ENCODE peak calls at places on chromosomes 16 and 17, in six cellular contexts. One of them, this sample, is unnamed.

GRCh38 chr17:49022391-49022941 is 25.3 kb downstream of the IGF2BP1 start:
- DNase-seq in sigmoid colon: no peak
- DNase-seq in pancreas: no peak
- DNase-seq in uterus: no peak
- DNase-seq in brain microvascular endothelial cell: peak
- DNase-seq in Peyer's patch: no peak
- DNase-seq in this sample: no peak

GRCh38 chr17:2214887-2215615 is 88.5 kb downstream of the SMG6 start:
- DNase-seq in sigmoid colon: peak
- DNase-seq in pancreas: no peak
- DNase-seq in uterus: no peak
- DNase-seq in brain microvascular endothelial cell: peak
- DNase-seq in Peyer's patch: peak
- DNase-seq in this sample: no peak

GRCh38 chr16:84411768-84412167 is 43.4 kb downstream of the ATP2C2 start:
- DNase-seq in sigmoid colon: no peak
- DNase-seq in pancreas: no peak
- DNase-seq in uterus: no peak
- DNase-seq in brain microvascular endothelial cell: no peak
- DNase-seq in Peyer's patch: no peak
- DNase-seq in this sample: no peak

GRCh38 chr17:8985054-8985701 is 19.7 kb upstream of the PIK3R5 start:
- DNase-seq in sigmoid colon: no peak
- DNase-seq in pancreas: no peak
- DNase-seq in uterus: no peak
- DNase-seq in brain microvascular endothelial cell: no peak
- DNase-seq in Peyer's patch: no peak
- DNase-seq in this sample: no peak

GRCh38 chr16:30416047-30416603 is 8.7 kb downstream of the ZNF771 start:
- DNase-seq in sigmoid colon: no peak
- DNase-seq in pancreas: no peak
- DNase-seq in uterus: no peak
- DNase-seq in brain microvascular endothelial cell: no peak
- DNase-seq in Peyer's patch: no peak
- DNase-seq in this sample: no peak

GRCh38 chr17:77834170-77835115 is 124.1 kb upstream of the TNRC6C start:
- DNase-seq in sigmoid colon: peak
- DNase-seq in pancreas: peak
- DNase-seq in uterus: peak
- DNase-seq in brain microvascular endothelial cell: peak
- DNase-seq in Peyer's patch: peak
- DNase-seq in this sample: peak

GRCh38 chr16:27529962-27530361 is 19.8 kb downstream of the GTF3C1 start:
- DNase-seq in sigmoid colon: no peak
- DNase-seq in pancreas: no peak
- DNase-seq in uterus: no peak
- DNase-seq in brain microvascular endothelial cell: peak
- DNase-seq in Peyer's patch: no peak
- DNase-seq in this sample: no peak

GRCh38 chr17:17569691-17570090 is 21.8 kb downstream of the PEMT start:
- DNase-seq in sigmoid colon: no peak
- DNase-seq in pancreas: no peak
- DNase-seq in uterus: no peak
- DNase-seq in brain microvascular endothelial cell: no peak
- DNase-seq in Peyer's patch: no peak
- DNase-seq in this sample: no peak

GRCh38 chr16:4179020-4179419 is 62.8 kb upstream of the ADCY9 start:
- DNase-seq in sigmoid colon: no peak
- DNase-seq in pancreas: no peak
- DNase-seq in uterus: peak
- DNase-seq in brain microvascular endothelial cell: no peak
- DNase-seq in Peyer's patch: no peak
- DNase-seq in this sample: no peak

GRCh38 chr17:5786510-5786875 is 202.2 kb upstream of the NLRP1 start:
- DNase-seq in sigmoid colon: no peak
- DNase-seq in pancreas: no peak
- DNase-seq in uterus: no peak
- DNase-seq in brain microvascular endothelial cell: no peak
- DNase-seq in Peyer's patch: no peak
- DNase-seq in this sample: no peak

GRCh38 chr17:61412860-61413653 is 13.4 kb downstream of the TBX2 start:
- DNase-seq in sigmoid colon: peak
- DNase-seq in pancreas: no peak
- DNase-seq in uterus: no peak
- DNase-seq in brain microvascular endothelial cell: no peak
- DNase-seq in Peyer's patch: peak
- DNase-seq in this sample: peak
- H3K4me3 ChIP-seq in sigmoid colon: peak
- H3K4me3 ChIP-seq in pancreas: peak
- H3K4me3 ChIP-seq in uterus: peak
- H3K4me3 ChIP-seq in brain microvascular endothelial cell: peak
- H3K4me3 ChIP-seq in Peyer's patch: peak
- H3K4me3 ChIP-seq in this sample: peak

GRCh38 chr17:59470624-59471297 is 94.6 kb upstream of the DHX40 start:
- DNase-seq in sigmoid colon: no peak
- DNase-seq in pancreas: no peak
- DNase-seq in uterus: no peak
- DNase-seq in brain microvascular endothelial cell: no peak
- DNase-seq in Peyer's patch: no peak
- DNase-seq in this sample: no peak
- TF ChIP-seq CTCF in sigmoid colon: no peak
- TF ChIP-seq CTCF in pancreas: no peak
- TF ChIP-seq CTCF in uterus: no peak
- TF ChIP-seq CTCF in brain microvascular endothelial cell: no peak
- TF ChIP-seq CTCF in Peyer's patch: no peak
- TF ChIP-seq CTCF in this sample: no peak

DNA sequence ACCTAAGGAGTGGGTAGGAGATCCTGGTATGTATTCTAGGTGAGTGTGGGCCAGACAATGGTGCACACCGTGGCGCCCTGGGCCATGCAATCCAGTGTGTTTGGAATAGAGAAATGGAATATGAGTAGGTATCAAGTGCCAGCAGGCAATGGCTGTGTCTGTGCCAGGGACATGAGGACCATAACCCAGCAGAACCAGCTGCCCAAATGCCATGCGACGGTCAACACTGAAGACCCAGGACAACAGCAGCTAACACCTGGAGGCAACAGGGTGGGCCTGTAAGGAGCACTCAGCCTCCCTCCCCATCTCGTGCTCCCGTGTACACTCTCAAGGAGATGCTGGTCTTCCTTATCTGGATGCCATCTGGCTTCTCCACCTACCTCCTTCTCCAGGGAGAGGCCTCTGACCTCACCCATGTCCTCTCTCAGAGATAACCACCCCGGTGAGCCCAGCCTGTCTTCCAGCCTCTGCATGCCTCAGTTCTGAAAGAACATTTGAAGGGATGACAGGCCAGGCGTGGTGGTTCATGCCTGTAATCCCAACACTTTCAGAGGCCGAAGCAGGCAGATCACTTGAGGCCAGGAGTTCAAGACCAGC is 750 bp upstream of the GSDMB start:
- DNase-seq in sigmoid colon: no peak
- DNase-seq in pancreas: no peak
- DNase-seq in uterus: no peak
- DNase-seq in brain microvascular endothelial cell: no peak
- DNase-seq in Peyer's patch: peak
- DNase-seq in this sample: no peak
- H3K27ac ChIP-seq in sigmoid colon: no peak
- H3K27ac ChIP-seq in pancreas: no peak
- H3K27ac ChIP-seq in uterus: no peak
- H3K27ac ChIP-seq in brain microvascular endothelial cell: no peak
- H3K27ac ChIP-seq in Peyer's patch: peak
- H3K27ac ChIP-seq in this sample: no peak

DNA sequence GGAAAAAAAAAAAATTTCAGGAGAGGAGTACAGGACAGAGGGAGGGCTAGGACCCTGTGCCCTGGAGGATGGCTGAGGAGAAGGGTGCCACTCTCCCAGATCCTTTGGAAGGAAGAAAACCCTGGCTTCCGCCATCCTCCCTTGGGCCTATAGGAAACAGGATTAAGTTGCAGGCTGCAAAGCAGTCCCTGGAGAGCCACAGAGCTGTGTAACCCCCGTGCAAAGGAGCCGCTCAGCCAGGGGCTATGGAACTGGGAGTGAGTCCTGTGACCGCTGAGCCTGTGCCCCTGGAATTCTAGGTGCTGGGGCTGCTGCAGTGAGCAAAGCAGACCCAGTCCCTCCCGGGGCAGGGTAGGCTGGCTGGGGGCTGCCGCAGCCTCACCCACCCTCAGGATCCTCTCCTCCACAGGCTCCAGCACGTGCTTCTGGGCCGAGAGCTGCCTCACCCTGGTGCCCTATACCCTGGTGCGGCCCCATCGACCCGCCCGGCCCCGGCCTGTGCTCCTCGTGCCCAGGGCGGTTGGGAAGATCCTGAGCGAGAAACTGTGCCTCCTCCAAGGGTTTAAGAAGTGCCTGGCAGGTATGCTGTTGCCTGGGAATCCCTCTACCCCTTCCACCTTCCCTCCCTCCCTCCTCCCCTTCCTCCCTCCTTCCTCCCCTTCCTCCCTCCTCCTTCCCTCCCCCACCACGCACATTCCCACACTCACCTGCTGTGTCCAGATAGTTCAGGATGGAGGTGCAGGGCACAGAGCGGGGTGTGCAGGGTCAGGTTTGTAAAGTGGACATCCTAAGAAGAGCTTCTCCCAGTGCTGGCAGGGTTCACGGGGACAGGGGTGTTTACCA is 15.3 kb downstream of the SGSH start:
- DNase-seq in sigmoid colon: no peak
- DNase-seq in pancreas: no peak
- DNase-seq in uterus: no peak
- DNase-seq in brain microvascular endothelial cell: no peak
- DNase-seq in Peyer's patch: no peak
- DNase-seq in this sample: no peak
- H3K4me3 ChIP-seq in sigmoid colon: no peak
- H3K4me3 ChIP-seq in pancreas: no peak
- H3K4me3 ChIP-seq in uterus: no peak
- H3K4me3 ChIP-seq in brain microvascular endothelial cell: no peak
- H3K4me3 ChIP-seq in Peyer's patch: no peak
- H3K4me3 ChIP-seq in this sample: no peak

DNA sequence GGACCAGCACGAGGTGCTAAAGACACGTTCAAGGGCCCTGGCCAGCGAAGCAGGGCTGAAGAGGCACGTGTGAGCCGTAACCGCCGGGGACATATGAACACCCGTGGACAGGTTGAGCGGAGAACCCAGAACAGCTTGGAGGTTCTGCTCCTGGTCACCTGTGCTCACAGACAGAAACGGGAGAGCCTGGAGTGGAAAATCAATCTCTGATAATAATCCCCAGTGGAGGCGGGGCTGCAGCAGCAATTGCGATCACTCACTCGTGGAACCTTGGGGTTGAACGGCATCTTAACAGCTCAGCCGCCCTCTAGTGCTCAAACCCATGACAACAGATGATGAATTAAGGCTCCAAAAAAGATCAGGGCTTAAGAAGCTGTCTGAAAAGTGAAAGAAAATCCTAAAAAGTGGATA is 25.6 kb downstream of the WIPI1 start:
- DNase-seq in sigmoid colon: no peak
- DNase-seq in pancreas: no peak
- DNase-seq in uterus: no peak
- DNase-seq in brain microvascular endothelial cell: peak
- DNase-seq in Peyer's patch: no peak
- DNase-seq in this sample: no peak
- TF ChIP-seq CTCF in sigmoid colon: no peak
- TF ChIP-seq CTCF in pancreas: no peak
- TF ChIP-seq CTCF in uterus: no peak
- TF ChIP-seq CTCF in brain microvascular endothelial cell: peak
- TF ChIP-seq CTCF in Peyer's patch: no peak
- TF ChIP-seq CTCF in this sample: no peak

GRCh38 chr16:19396555-19397011 is 21.1 kb upstream of the TMC5 start:
- DNase-seq in sigmoid colon: no peak
- DNase-seq in pancreas: peak
- DNase-seq in uterus: no peak
- DNase-seq in brain microvascular endothelial cell: no peak
- DNase-seq in Peyer's patch: peak
- DNase-seq in this sample: no peak
- H3K27ac ChIP-seq in sigmoid colon: no peak
- H3K27ac ChIP-seq in pancreas: no peak
- H3K27ac ChIP-seq in uterus: no peak
- H3K27ac ChIP-seq in brain microvascular endothelial cell: no peak
- H3K27ac ChIP-seq in Peyer's patch: peak
- H3K27ac ChIP-seq in this sample: no peak

GRCh38 chr17:44628234-44629188 is 27.8 kb upstream of the MEIOC start:
- DNase-seq in sigmoid colon: no peak
- DNase-seq in pancreas: peak
- DNase-seq in uterus: peak
- DNase-seq in brain microvascular endothelial cell: no peak
- DNase-seq in Peyer's patch: peak
- DNase-seq in this sample: no peak
- H3K4me3 ChIP-seq in sigmoid colon: no peak
- H3K4me3 ChIP-seq in pancreas: peak
- H3K4me3 ChIP-seq in uterus: no peak
- H3K4me3 ChIP-seq in brain microvascular endothelial cell: no peak
- H3K4me3 ChIP-seq in Peyer's patch: no peak
- H3K4me3 ChIP-seq in this sample: peak

GRCh38 chr17:21163101-21163500 is 36.3 kb downstream of the DHRS7B start:
- DNase-seq in sigmoid colon: no peak
- DNase-seq in pancreas: no peak
- DNase-seq in uterus: no peak
- DNase-seq in brain microvascular endothelial cell: no peak
- DNase-seq in Peyer's patch: no peak
- DNase-seq in this sample: no peak
- TF ChIP-seq CTCF in sigmoid colon: no peak
- TF ChIP-seq CTCF in pancreas: no peak
- TF ChIP-seq CTCF in uterus: no peak
- TF ChIP-seq CTCF in brain microvascular endothelial cell: no peak
- TF ChIP-seq CTCF in Peyer's patch: no peak
- TF ChIP-seq CTCF in this sample: no peak

GRCh38 chr17:50955667-50956120 is 89.5 kb upstream of the TOB1 start:
- DNase-seq in sigmoid colon: no peak
- DNase-seq in pancreas: no peak
- DNase-seq in uterus: no peak
- DNase-seq in brain microvascular endothelial cell: no peak
- DNase-seq in Peyer's patch: no peak
- DNase-seq in this sample: no peak

GRCh38 chr17:50954641-50955121 is 88.5 kb upstream of the TOB1 start:
- DNase-seq in sigmoid colon: no peak
- DNase-seq in pancreas: no peak
- DNase-seq in uterus: no peak
- DNase-seq in brain microvascular endothelial cell: no peak
- DNase-seq in Peyer's patch: no peak
- DNase-seq in this sample: no peak

GRCh38 chr17:50956409-50956749 is 90.2 kb upstream of the TOB1 start:
- DNase-seq in sigmoid colon: no peak
- DNase-seq in pancreas: no peak
- DNase-seq in uterus: no peak
- DNase-seq in brain microvascular endothelial cell: no peak
- DNase-seq in Peyer's patch: no peak
- DNase-seq in this sample: no peak

GRCh38 chr17:50953831-50954601 is 87.9 kb upstream of the TOB1 start:
- DNase-seq in sigmoid colon: peak
- DNase-seq in pancreas: no peak
- DNase-seq in uterus: peak
- DNase-seq in brain microvascular endothelial cell: peak
- DNase-seq in Peyer's patch: peak
- DNase-seq in this sample: no peak

GRCh38 chr17:50955160-50955559 is 89.0 kb upstream of the TOB1 start:
- DNase-seq in sigmoid colon: no peak
- DNase-seq in pancreas: no peak
- DNase-seq in uterus: no peak
- DNase-seq in brain microvascular endothelial cell: no peak
- DNase-seq in Peyer's patch: peak
- DNase-seq in this sample: no peak
- H3K27ac ChIP-seq in sigmoid colon: peak
- H3K27ac ChIP-seq in pancreas: peak
- H3K27ac ChIP-seq in uterus: peak
- H3K27ac ChIP-seq in brain microvascular endothelial cell: no peak
- H3K27ac ChIP-seq in Peyer's patch: no peak
- H3K27ac ChIP-seq in this sample: peak

This sample was measured in coronary artery.